ENCODE peak calls at places on chromosomes 16 and 17, in nine cellular contexts. M is retinal pigment epithelial cell; B is cardiac fibroblast; V is pancreas; R is uterus; G is aorta; O is CD8-positive, alpha-beta T cell; X is OCI-LY7; U is astrocyte of the cerebellum. Q is an unnamed sample.

GRCh38 chr16:28473714-28474265 is 1.7 kb upstream of the NPIPB7 start:
- DNase-seq in G (peak), R (no peak), X (no peak), V (peak), M (no peak), O (no peak), U (no peak), B (no peak), Q (no peak)

GRCh38 chr17:20073056-20073979 is 64.2 kb downstream of the SPECC1 start:
- DNase-seq in G (peak), V (no peak), O (peak), R (peak), M (no peak), B (peak), U (no peak), X (no peak), Q (peak)

GRCh38 chr17:58249270-58250133 is 11.1 kb downstream of the LPO start:
- DNase-seq in G (peak), U (no peak), R (peak), O (peak), M (no peak), X (peak), B (peak), V (peak), Q (peak)

GRCh38 chr17:36503456-36504155 is 17.1 kb downstream of the ZNHIT3 start:
- DNase-seq in G (peak), X (no peak), R (no peak), M (no peak), O (no peak), U (no peak), B (no peak), V (peak), Q (no peak)

GRCh38 chr17:34610506-34610905 is 31.1 kb downstream of the TMEM132E start:
- DNase-seq in O (no peak), U (no peak), B (no peak), M (no peak), V (no peak), X (no peak), G (no peak), R (no peak), Q (no peak)

GRCh38 chr16:55478827-55479559 is at the start of gene MMP2:
- DNase-seq in O (no peak), R (peak), V (no peak), G (peak), M (no peak), X (no peak), U (peak), B (peak), Q (peak)

GRCh38 chr16:84414789-84415326 is 46.5 kb downstream of the ATP2C2 start:
- DNase-seq in O (no peak), M (no peak), V (peak), R (no peak), U (no peak), G (no peak), B (no peak), X (no peak), Q (no peak)

GRCh38 chr16:57603110-57604024 is 25.1 kb upstream of the ADGRG1 start:
- DNase-seq in U (no peak), V (no peak), M (no peak), G (peak), R (no peak), O (no peak), B (no peak), X (no peak), Q (no peak)

GRCh38 chr17:55416470-55417052 is 5.1 kb downstream of the MMD start:
- DNase-seq in G (no peak), U (no peak), X (no peak), O (no peak), R (no peak), M (no peak), V (no peak), B (peak), Q (peak)

GRCh38 chr17:19013226-19013625 is 8.7 kb upstream of the FAM83G start:
- DNase-seq in G (peak), B (no peak), U (no peak), X (no peak), V (no peak), O (no peak), M (no peak), R (no peak), Q (no peak)

GRCh38 chr17:2084766-2085647 is 30.1 kb downstream of the HIC1 start:
- DNase-seq in X (no peak), R (peak), G (no peak), U (no peak), V (no peak), M (no peak), B (peak), O (no peak), Q (peak)

GRCh38 chr17:29090746-29091395 is 47.9 kb downstream of the PIPOX start:
- DNase-seq in U (no peak), O (no peak), X (no peak), R (no peak), G (no peak), V (no peak), B (no peak), M (no peak), Q (no peak)

GRCh38 chr16:54932737-54933254 is 2.1 kb downstream of the IRX5 start:
- DNase-seq in B (no peak), X (no peak), G (no peak), V (no peak), M (no peak), R (no peak), O (no peak), U (no peak), Q (no peak)

DNA sequence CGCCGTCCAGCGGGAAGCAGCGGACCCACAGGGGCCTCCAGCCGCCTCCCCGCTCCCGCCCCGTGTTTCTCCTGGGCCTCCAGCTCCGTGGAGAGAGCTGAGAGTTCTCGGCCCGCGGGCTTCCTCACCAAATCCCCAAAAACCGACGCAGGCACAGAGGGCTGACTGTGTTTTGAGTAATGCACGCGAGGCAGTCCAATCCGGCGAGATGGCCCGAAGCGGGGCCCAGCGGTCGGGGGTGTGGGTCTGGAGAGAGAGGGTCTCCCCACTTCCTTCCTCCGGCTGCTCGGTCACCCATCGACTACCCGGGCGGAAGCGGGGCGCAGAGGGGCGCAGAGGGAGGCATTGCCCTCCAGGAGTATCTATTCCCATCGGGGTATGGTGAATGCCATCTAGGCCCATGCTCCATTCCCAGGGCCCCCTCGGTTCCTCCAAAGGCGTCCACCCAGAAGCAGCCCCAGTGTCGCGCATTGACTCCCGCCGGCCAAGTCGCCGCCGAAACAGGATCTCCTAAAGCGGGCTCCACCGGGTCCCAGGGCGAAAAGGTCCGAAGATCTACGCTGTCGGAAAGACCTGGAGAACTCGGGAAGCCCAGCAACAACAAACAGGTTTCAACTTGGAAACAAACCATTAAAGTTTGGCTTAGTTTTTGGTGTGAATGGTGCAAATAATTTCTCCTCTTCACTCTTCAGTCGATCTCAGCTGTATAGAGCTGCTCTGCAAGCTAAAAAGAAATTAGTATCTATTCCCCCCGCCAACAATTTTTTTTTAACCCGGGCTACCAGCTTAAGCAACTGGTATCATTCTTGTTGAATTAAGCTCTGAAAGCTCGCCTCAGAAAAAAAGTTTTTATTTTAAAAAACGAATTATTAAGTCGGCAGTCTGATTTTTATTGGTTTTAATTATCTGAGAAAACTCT is 19.2 kb upstream of the HOXB13 start:
- DNase-seq in U (no peak), R (no peak), G (no peak), X (no peak), V (no peak), M (no peak), B (no peak), O (no peak), Q (no peak)
- H3K4me3 ChIP-seq in U (no peak), R (no peak), G (no peak), X (no peak), V (no peak), M (no peak), B (no peak), O (no peak), Q (no peak)

GRCh38 chr17:50635720-50636144 is 1.1 kb downstream of the ABCC3 start:
- DNase-seq in U (no peak), X (no peak), R (no peak), M (no peak), O (no peak), G (peak), V (no peak), B (no peak), Q (no peak)
- H3K4me3 ChIP-seq in U (peak), X (no peak), R (no peak), M (no peak), O (no peak), G (no peak), V (no peak), B (no peak), Q (peak)

DNA sequence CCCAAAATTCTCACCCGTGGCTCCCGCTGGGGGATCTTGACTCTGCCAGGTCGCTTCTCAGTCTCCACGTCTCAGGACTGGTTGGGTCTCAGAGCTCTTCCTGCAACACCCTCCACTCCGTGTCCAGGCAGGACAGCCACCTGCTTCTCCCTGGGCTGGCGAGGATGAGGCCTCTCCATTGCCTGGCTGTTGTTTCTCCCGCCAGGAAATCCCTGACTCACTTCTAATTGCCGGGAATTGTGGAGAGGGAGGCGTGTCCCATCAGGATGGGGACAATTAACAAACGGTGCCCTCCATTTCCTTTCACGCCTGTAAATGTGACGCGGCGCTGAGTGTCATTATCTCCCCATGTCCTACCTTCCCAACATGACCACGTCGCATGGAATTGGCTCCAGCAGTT is 204.5 kb downstream of the RBFOX3 start:
- DNase-seq in V (no peak), R (no peak), X (no peak), G (no peak), O (no peak), B (no peak), M (no peak), U (no peak), Q (no peak)
- H3K4me3 ChIP-seq in V (no peak), R (no peak), X (no peak), G (no peak), O (no peak), B (no peak), M (no peak), U (no peak), Q (no peak)

DNA sequence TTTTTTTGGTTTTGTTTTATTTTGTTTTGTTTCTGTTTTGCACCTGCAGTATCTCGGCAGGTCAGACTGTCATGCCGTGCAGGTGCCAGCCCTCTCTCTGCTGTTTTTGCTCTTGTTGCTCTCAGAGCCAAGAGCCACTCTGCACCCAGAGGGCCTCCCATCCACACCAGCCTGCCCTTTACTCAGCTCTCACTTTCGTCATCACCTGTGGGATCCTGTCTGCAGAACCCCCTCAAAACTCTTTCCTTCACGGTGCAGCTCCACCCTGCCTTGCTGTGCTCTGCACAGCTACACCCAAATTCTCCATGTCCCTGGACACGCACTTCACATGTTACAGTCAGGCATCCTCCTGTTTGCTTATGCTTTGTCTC is 2.6 kb downstream of the AOC3 start:
- DNase-seq in U (no peak), O (no peak), R (no peak), M (no peak), V (peak), B (no peak), G (no peak), X (peak), Q (no peak)
- H3K4me3 ChIP-seq in U (no peak), O (no peak), R (peak), M (no peak), V (no peak), B (no peak), G (peak), X (no peak), Q (no peak)

DNA sequence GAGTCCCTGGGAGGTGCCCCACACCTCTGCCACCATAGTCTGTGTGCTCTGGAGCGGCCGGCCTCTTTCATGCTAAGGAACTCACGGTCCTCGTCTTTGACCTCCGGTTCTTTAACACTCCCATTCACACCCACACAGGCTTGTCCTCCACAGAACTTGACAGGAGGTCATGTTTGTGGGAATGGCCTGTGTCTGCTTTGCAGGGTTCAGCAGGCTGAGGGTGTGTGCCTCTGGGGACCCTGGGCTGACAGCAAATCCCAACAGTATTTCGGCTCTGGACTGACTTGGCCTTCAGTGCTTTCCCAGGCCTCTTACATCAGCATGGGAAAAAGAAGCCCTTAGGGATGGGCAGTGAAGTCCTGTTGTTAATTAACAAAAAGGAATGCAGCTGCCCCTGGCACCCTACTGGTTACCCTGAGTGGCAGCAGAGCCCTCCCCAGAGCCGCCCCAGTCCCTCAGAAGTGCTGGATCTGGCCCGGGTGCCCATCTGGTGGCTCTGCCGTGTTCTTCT is 35.4 kb upstream of the ADORA2B start:
- DNase-seq in M (no peak), O (no peak), U (no peak), B (peak), V (no peak), G (no peak), X (no peak), R (no peak), Q (peak)
- H3K4me3 ChIP-seq in M (no peak), O (no peak), U (no peak), B (no peak), V (no peak), G (no peak), X (no peak), R (no peak), Q (no peak)

DNA sequence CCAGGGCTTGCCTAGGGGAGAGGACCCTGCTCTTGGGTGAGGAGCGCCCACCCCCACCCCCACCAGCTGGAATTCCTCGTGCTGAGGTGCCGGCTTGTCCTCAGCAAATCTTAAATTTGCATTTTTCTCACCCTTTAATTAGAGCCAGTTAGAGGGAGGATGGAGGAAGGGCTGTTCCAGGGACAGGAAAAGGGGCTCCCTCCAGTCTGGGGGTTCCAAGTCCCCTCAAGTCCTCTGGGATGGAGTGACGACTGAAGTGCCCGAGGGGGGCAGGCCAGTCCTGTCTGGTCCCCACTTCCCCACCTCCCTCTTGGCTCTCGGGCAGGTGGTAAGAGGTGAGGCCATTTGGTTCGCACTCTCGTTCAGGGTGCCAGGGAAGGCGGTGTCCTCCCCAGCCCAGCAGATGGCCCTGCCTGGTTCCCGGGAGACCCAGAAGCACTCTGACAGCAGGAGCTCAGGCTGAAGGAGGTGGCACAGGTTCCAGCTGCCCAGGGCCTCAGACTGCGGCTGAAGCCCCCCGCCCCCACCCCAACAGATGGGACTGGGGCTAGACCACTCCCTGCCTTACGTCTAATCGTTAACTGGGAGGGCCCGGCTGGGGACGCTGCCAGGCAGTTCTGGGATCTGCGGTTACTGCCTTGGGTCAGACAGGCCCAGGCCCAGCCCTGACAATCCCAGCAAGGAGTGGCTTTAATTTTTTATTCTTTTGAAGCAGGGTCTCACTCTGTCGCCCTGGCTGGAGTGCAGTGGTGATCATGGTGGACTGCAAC is 2.2 kb downstream of the RAB26 start:
- DNase-seq in O (no peak), X (peak), G (no peak), M (no peak), B (peak), U (no peak), V (no peak), R (no peak), Q (peak)
- H3K4me3 ChIP-seq in O (no peak), X (peak), G (no peak), M (peak), B (no peak), U (peak), V (no peak), R (no peak), Q (peak)

GRCh38 chr16:630024-630814 is 566 bp upstream of the WFIKKN1 start:
- DNase-seq in G (no peak), B (no peak), X (no peak), O (no peak), U (no peak), R (peak), V (no peak), M (no peak), Q (no peak)
- H3K4me3 ChIP-seq in G (no peak), B (no peak), X (no peak), O (no peak), U (no peak), R (no peak), V (no peak), M (no peak), Q (no peak)

GRCh38 chr17:76536511-76537287 is 810 bp downstream of the CYGB start:
- DNase-seq in O (no peak), V (no peak), G (no peak), B (no peak), M (no peak), R (no peak), X (no peak), U (no peak), Q (no peak)

GRCh38 chr17:76537578-76538280 is at the start of gene CYGB:
- DNase-seq in R (peak), V (no peak), O (no peak), X (no peak), U (no peak), B (peak), M (no peak), G (peak), Q (peak)

GRCh38 chr17:76535788-76536510 is 1.6 kb downstream of the CYGB start:
- DNase-seq in G (peak), O (no peak), X (no peak), R (no peak), M (no peak), V (no peak), B (no peak), U (no peak), Q (no peak)

GRCh38 chr17:76538281-76538931 is 897 bp upstream of the CYGB start:
- DNase-seq in M (no peak), O (no peak), G (no peak), V (no peak), B (no peak), U (no peak), X (no peak), R (peak), Q (no peak)

DNA sequence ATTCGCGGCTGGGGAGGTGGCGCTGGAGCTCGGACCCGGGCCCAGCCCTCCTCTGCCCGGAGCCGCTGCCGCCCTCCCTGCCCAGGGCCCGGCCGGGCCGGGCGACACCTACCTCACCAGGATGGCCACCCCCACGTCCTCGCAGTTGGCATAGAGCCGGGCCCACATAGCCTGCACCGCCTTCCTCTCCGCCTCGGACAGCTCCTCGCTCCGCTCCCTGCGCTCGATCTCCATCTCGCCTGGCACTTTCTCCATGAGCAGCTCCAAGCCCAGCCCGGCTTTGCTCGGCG is 276 bp downstream of the CYGB start:
- DNase-seq in X (no peak), O (no peak), U (no peak), G (no peak), R (peak), M (no peak), B (peak), V (no peak), Q (peak)
- H3K4me3 ChIP-seq in X (no peak), O (no peak), U (peak), G (peak), R (peak), M (no peak), B (peak), V (no peak), Q (peak)

Q was measured in fibroblast of villous mesenchyme.